ENCODE peak calls at places on chromosomes 6 and 20, in eight cellular contexts. O is cardiac muscle cell, K is GM12865, V is nephron progenitor cell, E is transverse colon, F is B cell, Y is MM.1S, M is H9. W is an unnamed sample.
A peak's percentile ranks its signal among the peaks of the same experiment; 100 is the strongest.

GRCh38 chr6:75243333-75244062 is at the start of gene COX7A2:
- DNase-seq in O (peak; percentile 99), K (peak; percentile 98), V (peak; percentile 81), E (peak; percentile 91), F (peak; percentile 90), Y (peak; percentile 97), M (peak; percentile 95), W (peak; percentile 91)

GRCh38 chr6:166904101-166904746 is 52.1 kb downstream of the RNASET2 start:
- DNase-seq in O (peak; percentile 50), K (peak; percentile 21), V (peak; percentile 30), E (no peak), F (peak; percentile 19), Y (no peak), M (peak; percentile 60), W (no peak)

GRCh38 chr6:55410674-55411073 is 83.4 kb downstream of the GFRAL start:
- DNase-seq in O (no peak), K (no peak), V (no peak), E (no peak), F (no peak), Y (no peak), M (no peak), W (no peak)

GRCh38 chr6:16344756-16345155 is 106.4 kb downstream of the GMPR start:
- DNase-seq in O (peak; percentile 74), K (no peak), V (no peak), E (no peak), F (no peak), Y (no peak), M (no peak), W (no peak)

GRCh38 chr6:27059621-27060425 is 187.7 kb upstream of the PRSS16 start:
- DNase-seq in O (no peak), K (no peak), V (no peak), E (peak; percentile 20), F (no peak), Y (no peak), M (no peak), W (no peak)

GRCh38 chr20:54208492-54209044 is 681 bp downstream of the PFDN4 start:
- DNase-seq in O (peak; percentile 36), K (peak; percentile 23), V (peak; percentile 18), E (no peak), F (no peak), Y (peak; percentile 27), M (no peak), W (no peak)

GRCh38 chr6:56311086-56311485 is 63.7 kb upstream of the COL21A1 start:
- DNase-seq in O (peak; percentile 47), K (no peak), V (no peak), E (no peak), F (no peak), Y (no peak), M (no peak), W (no peak)

GRCh38 chr6:76790045-76790796 is 673.1 kb downstream of the HTR1B start:
- DNase-seq in O (no peak), K (no peak), V (no peak), E (no peak), F (no peak), Y (no peak), M (no peak), W (no peak)

GRCh38 chr6:87731818-87732661 is 30.0 kb upstream of the AKIRIN2 start:
- DNase-seq in O (peak; percentile 99), K (peak; percentile 87), V (no peak), E (peak; percentile 94), F (peak; percentile 43), Y (no peak), M (no peak), W (peak; percentile 88)

DNA sequence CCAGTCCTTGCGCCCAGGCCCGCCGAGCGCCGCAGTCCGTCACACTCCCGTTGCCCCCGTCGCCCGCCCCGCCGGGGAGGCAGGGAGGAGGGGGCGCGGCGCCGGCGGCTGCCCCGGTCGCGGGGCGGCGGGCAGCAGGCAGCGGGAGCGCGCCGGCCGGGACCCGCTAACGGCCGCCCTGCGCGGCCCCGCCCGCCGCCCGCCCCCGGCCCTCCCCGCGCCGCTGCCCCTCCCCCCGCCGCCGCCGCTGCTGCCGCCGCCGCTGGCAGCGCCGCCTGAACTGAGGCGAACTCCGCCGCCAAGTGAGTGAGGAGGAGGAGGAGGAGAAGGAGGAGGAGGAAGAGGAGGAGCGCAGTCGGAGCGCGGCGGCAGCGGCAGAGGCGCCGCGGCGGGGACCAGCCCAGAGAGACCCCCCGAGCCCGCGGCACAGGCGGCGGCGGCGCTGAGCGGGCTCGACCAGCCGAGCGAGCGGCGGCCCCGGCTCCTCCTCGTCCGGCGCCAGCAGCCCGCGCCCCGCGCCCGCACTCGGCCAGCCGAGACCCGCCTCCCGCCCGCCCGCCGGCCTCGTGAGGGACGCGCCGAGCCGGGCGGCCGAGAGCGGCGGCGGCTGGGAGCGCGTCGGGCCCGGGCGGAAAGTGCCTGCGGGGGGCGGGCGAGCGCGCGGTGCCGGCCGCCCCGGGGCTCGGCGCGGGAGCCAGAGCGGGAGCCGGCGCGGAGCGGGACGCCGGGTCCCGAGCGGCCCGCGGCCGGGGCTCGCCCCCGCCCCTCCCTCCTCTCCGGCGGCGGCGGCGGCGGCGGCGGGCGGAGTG is at the start of gene QKI:
- DNase-seq in O (peak; percentile 86), K (peak; percentile 88), V (peak; percentile 76), E (peak; percentile 78), F (peak; percentile 87), Y (peak; percentile 59), M (peak; percentile 58), W (peak; percentile 93)
- TF ChIP-seq CTCF in O (no peak), K (no peak), V (no peak), E (no peak), F (no peak), Y (no peak), M (no peak), W (no peak)

DNA sequence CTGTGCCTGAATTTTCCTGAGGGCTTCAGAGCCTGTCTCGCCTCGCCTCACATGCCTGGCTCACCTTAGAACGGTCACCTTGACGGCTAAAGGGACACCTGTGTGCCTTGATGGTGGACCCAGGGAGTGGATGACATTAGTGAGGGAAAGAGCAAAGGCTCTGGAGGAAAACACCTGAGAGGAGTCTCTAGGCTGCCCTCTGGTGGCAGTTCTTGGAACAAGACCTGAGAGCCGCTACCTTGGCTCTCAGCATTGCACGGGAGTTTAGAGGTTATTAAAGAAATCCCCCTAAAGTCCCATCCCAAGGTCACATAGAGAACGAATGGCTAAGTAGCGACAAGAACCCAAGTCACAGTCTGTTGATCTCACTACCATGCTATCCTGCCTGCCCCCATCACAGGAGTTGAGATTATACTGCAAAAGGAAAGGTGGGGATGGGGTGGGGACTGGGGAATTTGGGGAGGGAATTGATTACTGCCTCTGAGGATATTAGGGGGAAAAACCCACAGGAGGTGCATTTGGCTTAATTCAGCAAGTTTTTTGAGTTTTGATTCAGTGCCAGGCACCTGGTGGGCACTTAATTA is 7.9 kb upstream of the CDSN start:
- DNase-seq in O (peak; percentile 48), K (peak; percentile 68), V (peak; percentile 83), E (peak; percentile 80), F (peak; percentile 78), Y (peak; percentile 71), M (peak; percentile 79), W (peak; percentile 64)
- TF ChIP-seq CTCF in O (peak; percentile 86), K (peak; percentile 89), V (peak; percentile 87), E (peak; percentile 77), F (peak; percentile 91), Y (peak; percentile 76), M (peak; percentile 87), W (peak; percentile 84)

GRCh38 chr6:35729722-35730121 is 7.1 kb upstream of the ARMC12 start:
- DNase-seq in O (no peak), K (no peak), V (no peak), E (peak; percentile 69), F (no peak), Y (no peak), M (no peak), W (peak; percentile 29)

GRCh38 chr6:35731414-35731735 is 5.5 kb upstream of the ARMC12 start:
- DNase-seq in O (peak; percentile 94), K (peak; percentile 94), V (peak; percentile 98), E (peak; percentile 98), F (peak; percentile 96), Y (peak; percentile 84), M (peak; percentile 95), W (peak; percentile 99)

GRCh38 chr6:35733633-35734032 is 3.2 kb upstream of the ARMC12 start:
- DNase-seq in O (no peak), K (no peak), V (no peak), E (no peak), F (no peak), Y (no peak), M (no peak), W (peak; percentile 62)

GRCh38 chr6:35730745-35731413 is 6.0 kb upstream of the ARMC12 start:
- DNase-seq in O (no peak), K (no peak), V (no peak), E (no peak), F (no peak), Y (no peak), M (no peak), W (no peak)

GRCh38 chr6:35731736-35732532 is 4.9 kb upstream of the ARMC12 start:
- DNase-seq in O (peak; percentile 99), K (peak; percentile 95), V (peak; percentile 94), E (peak; percentile 99), F (peak; percentile 95), Y (peak; percentile 88), M (peak; percentile 94), W (peak; percentile 97)
- TF ChIP-seq CTCF in O (no peak), K (peak; percentile 4), V (no peak), E (peak; percentile 16), F (peak; percentile 11), Y (peak; percentile 10), M (no peak), W (no peak)

DNA sequence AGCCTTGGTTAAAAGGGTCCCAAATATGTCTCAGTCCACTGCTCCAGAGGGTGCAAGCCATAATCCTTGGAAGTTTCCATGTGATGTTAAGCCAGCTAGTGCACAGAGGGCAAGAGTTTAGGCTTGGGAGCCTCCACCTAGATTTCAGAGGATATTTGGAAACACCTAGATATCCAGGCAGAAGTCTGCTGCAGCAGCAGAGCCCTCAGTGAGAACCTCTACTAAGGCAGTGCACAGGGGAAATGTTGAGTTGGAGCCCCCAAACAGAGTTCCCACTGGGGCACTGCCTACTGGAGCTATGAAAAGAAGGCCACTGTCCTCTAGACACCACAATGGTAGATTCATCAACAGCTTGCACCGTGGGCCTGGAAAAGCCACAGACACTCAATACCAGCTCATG is 6.3 kb downstream of the EPM2A start:
- DNase-seq in O (no peak), K (no peak), V (no peak), E (no peak), F (no peak), Y (no peak), M (no peak), W (no peak)
- TF ChIP-seq CTCF in O (no peak), K (no peak), V (no peak), E (no peak), F (no peak), Y (no peak), M (no peak), W (no peak)

DNA sequence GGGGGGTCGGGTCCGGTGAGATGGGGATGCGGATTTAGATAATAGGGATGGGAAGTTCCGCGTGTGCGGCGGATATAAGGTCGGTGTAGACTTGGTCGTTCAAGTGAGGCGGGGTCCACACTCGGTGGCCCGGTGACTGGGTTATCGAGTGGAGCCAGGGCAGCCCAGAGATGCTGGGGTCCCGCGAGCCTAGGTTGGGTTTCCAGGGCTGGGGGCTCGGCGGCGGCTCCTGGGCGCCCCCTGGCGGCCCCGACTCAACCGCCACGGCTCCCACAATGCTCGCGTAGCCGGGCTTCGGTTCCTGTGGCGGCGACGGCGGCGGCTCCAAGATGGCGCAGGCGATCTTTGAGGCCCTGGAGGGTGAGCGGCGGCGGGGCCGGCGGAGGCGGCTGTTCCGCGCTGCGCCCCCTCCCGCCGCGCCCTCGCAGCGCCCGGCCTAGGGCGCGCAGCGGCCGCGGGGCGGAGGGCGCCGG is at the start of gene ZNF341:
- DNase-seq in O (peak; percentile 92), K (peak; percentile 95), V (peak; percentile 93), E (peak; percentile 91), F (peak; percentile 96), Y (peak; percentile 92), M (peak; percentile 90), W (no peak)
- TF ChIP-seq CTCF in O (peak; percentile 80), K (peak; percentile 76), V (peak; percentile 88), E (peak; percentile 91), F (peak; percentile 84), Y (peak; percentile 77), M (peak; percentile 99), W (peak; percentile 91)

W was measured in right lobe of liver.